ENCODE peak calls at places on chromosomes 3 and 15, in seven cellular contexts. F is HEK293T, Y is dorsolateral prefrontal cortex, O is left ventricle myocardium inferior, L is NCI-H524, W is LoVo, R is kidney glomerular epithelial cell. N is an unnamed sample.

GRCh38 chr3:153528473-153528872 is 366.4 kb downstream of the RAP2B start:
- DNase-seq in Y (no peak), F (no peak), L (no peak), O (no peak), R (no peak), W (no peak), N (no peak)

GRCh38 chr3:112074616-112075497 is 11.3 kb upstream of the C3orf52 start:
- DNase-seq in R (peak), O (no peak), F (peak), W (peak), Y (no peak), L (peak), N (no peak)

GRCh38 chr3:45082139-45082538 is 56.0 kb downstream of the CLEC3B start:
- DNase-seq in F (no peak), O (no peak), Y (no peak), R (no peak), L (no peak), W (no peak), N (no peak)

GRCh38 chr3:60669636-60670035 is 581.6 kb downstream of the FHIT start:
- DNase-seq in W (no peak), Y (no peak), F (no peak), R (no peak), O (no peak), L (no peak), N (no peak)

GRCh38 chr15:94297543-94297942 is 66.2 kb downstream of the MCTP2 start:
- DNase-seq in Y (no peak), R (no peak), O (no peak), W (no peak), F (no peak), L (no peak), N (peak)

GRCh38 chr3:123880998-123881561 is 3.1 kb downstream of the MYLK start:
- DNase-seq in Y (peak), W (no peak), L (no peak), F (no peak), O (no peak), R (peak), N (no peak)

GRCh38 chr3:10285742-10286524 is 6.8 kb downstream of the GHRL start:
- DNase-seq in R (peak), F (no peak), L (no peak), Y (peak), W (no peak), O (no peak), N (no peak)

GRCh38 chr3:34793066-34793465 is 846.3 kb upstream of the ARPP21 start:
- DNase-seq in F (no peak), L (no peak), O (no peak), R (no peak), Y (no peak), W (no peak), N (no peak)

GRCh38 chr3:58164199-58164879 is 46.4 kb downstream of the DNASE1L3 start:
- DNase-seq in R (peak), Y (no peak), L (no peak), F (no peak), O (peak), W (no peak), N (no peak)

GRCh38 chr3:14473411-14473891 is 66.7 kb downstream of the GRIP2 start:
- DNase-seq in F (no peak), O (no peak), L (no peak), R (peak), Y (no peak), W (no peak), N (no peak)

GRCh38 chr3:83092521-83093221 is 1331.2 kb upstream of the GBE1 start:
- DNase-seq in F (no peak), W (no peak), L (no peak), O (no peak), Y (no peak), R (no peak), N (no peak)

GRCh38 chr3:55572816-55573215 is 85.7 kb upstream of the WNT5A start:
- DNase-seq in L (no peak), R (no peak), W (no peak), Y (no peak), F (no peak), O (no peak), N (no peak)

GRCh38 chr3:184229424-184230080 is at the start of gene VWA5B2:
- DNase-seq in Y (peak), R (peak), O (peak), L (peak), W (peak), F (peak), N (no peak)